ENCODE peak calls at places on chromosomes 2 and 18, in nine cellular contexts. D is astrocyte of the spinal cord; P is IMR-90; R is chondrocyte; I is lower lobe of right lung; F is right atrium auricular region; X is transverse colon; C is CD4-positive, alpha-beta T cell; G is fibroblast of pulmonary artery. S is an unnamed sample.

GRCh38 chr2:147204102-147204501 is 640.7 kb upstream of the ACVR2A start:
- DNase-seq in C (no peak), X (no peak), P (peak; percentile 1), R (no peak), D (peak; percentile 90), F (no peak), I (no peak), G (peak; percentile 25), S (no peak)

GRCh38 chr18:30465131-30465530 is 577.4 kb downstream of the DSC3 start:
- DNase-seq in I (no peak), P (no peak), D (no peak), R (no peak), F (no peak), C (no peak), G (no peak), X (no peak), S (no peak)

GRCh38 chr2:69013837-69014796 is 1.1 kb downstream of the ANTXR1 start:
- DNase-seq in P (peak; percentile 54), C (no peak), X (no peak), G (peak; percentile 69), F (no peak), R (no peak), D (peak; percentile 65), I (no peak), S (no peak)

GRCh38 chr2:15412779-15413178 is 148.4 kb downstream of the NBAS start:
- DNase-seq in I (no peak), G (no peak), P (no peak), R (no peak), F (no peak), C (no peak), D (no peak), X (no peak), S (no peak)

GRCh38 chr2:235693279-235693678 is 199.4 kb downstream of the AGAP1 start:
- DNase-seq in I (no peak), R (no peak), F (no peak), P (no peak), G (no peak), D (no peak), X (no peak), C (no peak), S (no peak)

GRCh38 chr2:60926751-60927568 is 45.6 kb downstream of the REL start:
- DNase-seq in C (no peak), D (no peak), I (no peak), X (no peak), P (peak; percentile 70), G (peak; percentile 59), F (no peak), R (no peak), S (no peak)

GRCh38 chr18:3960977-3961376 is 494.1 kb downstream of the DLGAP1 start:
- DNase-seq in I (no peak), D (no peak), G (no peak), C (no peak), R (no peak), F (no peak), X (no peak), P (no peak), S (no peak)

GRCh38 chr18:13893418-13893760 is 21.9 kb downstream of the MC2R start:
- DNase-seq in I (no peak), R (no peak), D (no peak), F (peak; percentile 55), C (no peak), P (no peak), G (no peak), X (no peak), S (no peak)

GRCh38 chr2:137467246-137467862 is 496.9 kb upstream of the HNMT start:
- DNase-seq in G (peak; percentile 15), I (no peak), X (peak; percentile 43), R (no peak), F (no peak), C (no peak), D (peak; percentile 3), P (no peak), S (no peak)

GRCh38 chr2:1704606-1705556 is 39.4 kb downstream of the PXDN start:
- DNase-seq in X (no peak), P (no peak), R (no peak), D (no peak), I (no peak), C (no peak), F (no peak), G (peak; percentile 46), S (no peak)

GRCh38 chr18:36109737-36110136 is 19.4 kb downstream of the SLC39A6 start:
- DNase-seq in D (no peak), G (no peak), P (no peak), R (no peak), F (no peak), C (no peak), X (no peak), I (no peak), S (no peak)

GRCh38 chr2:120558892-120559291 is 176.8 kb upstream of the GLI2 start:
- DNase-seq in F (no peak), R (peak; percentile 36), D (no peak), X (no peak), P (no peak), C (no peak), G (no peak), I (no peak), S (no peak)

GRCh38 chr18:49161627-49162026 is 210.9 kb upstream of the SMAD7 start:
- DNase-seq in X (no peak), C (no peak), D (peak; percentile 62), P (peak; percentile 90), R (no peak), G (peak; percentile 54), F (no peak), I (no peak), S (no peak)

DNA sequence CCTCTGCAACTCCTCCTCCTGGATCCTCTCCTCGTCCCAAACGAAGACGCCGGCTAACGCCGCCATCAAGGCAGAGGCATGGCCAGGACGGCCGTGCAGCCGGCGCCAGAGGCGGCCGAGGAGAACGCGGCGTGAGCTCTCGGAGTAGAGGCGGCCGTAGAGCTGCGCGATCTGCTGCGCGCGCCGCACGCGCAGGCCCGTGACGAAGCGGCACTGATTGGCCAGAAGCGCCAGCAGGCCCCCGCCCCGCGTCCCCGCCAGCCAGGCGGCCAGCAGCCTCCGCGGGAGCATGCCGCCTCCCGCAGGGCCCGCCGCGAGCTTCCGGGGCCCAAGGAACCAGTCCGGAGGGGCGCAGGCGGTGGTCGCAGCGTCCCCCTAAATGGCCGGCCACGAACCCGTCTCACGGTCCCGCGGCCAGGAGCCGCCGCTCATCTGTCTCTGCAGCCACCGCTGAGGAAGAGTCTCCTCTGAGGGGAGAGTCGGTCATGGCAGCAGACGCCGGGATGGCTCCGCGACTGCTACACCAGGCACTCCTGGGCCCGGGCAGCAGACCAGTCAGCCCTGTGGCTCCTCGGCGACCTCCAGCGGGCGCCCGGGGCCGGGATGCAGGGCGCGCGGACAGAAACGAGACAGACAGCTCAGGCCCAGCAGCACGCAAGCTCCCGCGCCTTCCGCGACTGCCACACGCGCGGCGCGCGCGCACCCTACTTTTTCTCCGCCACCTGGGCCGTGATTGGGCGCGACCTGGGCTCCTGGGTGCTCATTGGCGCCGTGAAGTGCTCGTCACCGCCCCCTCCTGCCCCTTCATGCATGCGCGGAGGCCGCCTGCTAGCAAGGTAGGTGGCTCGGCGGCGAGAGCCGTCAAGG is at the start of gene STARD7:
- DNase-seq in X (peak; percentile 99), D (peak; percentile 98), R (peak; percentile 99), C (peak; percentile 96), G (peak; percentile 98), I (peak; percentile 99), F (peak; percentile 99), P (peak; percentile 97), S (peak; percentile 100)
- TF ChIP-seq CTCF in X (no peak), D (peak; percentile 6), R (peak; percentile 56), C (peak; percentile 17), G (no peak), I (peak; percentile 21), F (no peak), P (peak; percentile 22), S (peak; percentile 36)

GRCh38 chr2:88967844-88968243 is 276.4 kb downstream of the RPIA start:
- DNase-seq in X (no peak), F (no peak), C (no peak), D (no peak), P (no peak), I (no peak), G (peak; percentile 7), R (no peak), S (no peak)
- TF ChIP-seq CTCF in X (no peak), F (no peak), C (no peak), D (no peak), P (peak; percentile 15), I (no peak), G (peak; percentile 34), R (peak; percentile 15), S (no peak)

GRCh38 chr18:52670903-52671302 is 330.9 kb downstream of the DCC start:
- DNase-seq in C (no peak), F (no peak), D (peak; percentile 49), G (peak; percentile 20), X (no peak), P (peak; percentile 5), R (no peak), I (no peak), S (no peak)
- TF ChIP-seq CTCF in C (no peak), F (no peak), D (peak; percentile 37), G (peak; percentile 9), X (no peak), P (peak; percentile 31), R (peak; percentile 58), I (peak; percentile 12), S (peak; percentile 15)

GRCh38 chr2:205496370-205496769 is 185.9 kb upstream of the NRP2 start:
- DNase-seq in G (no peak), R (no peak), X (no peak), D (no peak), P (no peak), F (no peak), I (no peak), C (no peak), S (no peak)
- TF ChIP-seq CTCF in G (no peak), R (peak; percentile 17), X (no peak), D (no peak), P (no peak), F (no peak), I (no peak), C (no peak), S (no peak)

GRCh38 chr2:170932948-170933347 is 3.9 kb downstream of the GORASP2 start:
- DNase-seq in P (no peak), X (no peak), F (no peak), D (no peak), R (no peak), I (no peak), C (no peak), G (no peak), S (no peak)
- TF ChIP-seq CTCF in P (no peak), X (no peak), F (no peak), D (no peak), R (peak; percentile 60), I (no peak), C (no peak), G (peak; percentile 1), S (no peak)